ENCODE peak calls at places on chromosomes 13 and 19, in seven cellular contexts. One of them, this sample, is unnamed.

GRCh38 chr19:30870861-30871260 is 478.4 kb downstream of the TSHZ3 start:
- DNase-seq in K562: peak
- DNase-seq in GM23338: no peak
- DNase-seq in endothelial cell of umbilical vein: no peak
- DNase-seq in mammary epithelial cell: no peak
- DNase-seq in neural progenitor cell: no peak
- DNase-seq in MM.1S: no peak
- DNase-seq in this sample: no peak

GRCh38 chr13:92781965-92782364 is 444.6 kb upstream of the GPC6 start:
- DNase-seq in K562: no peak
- DNase-seq in GM23338: no peak
- DNase-seq in endothelial cell of umbilical vein: no peak
- DNase-seq in mammary epithelial cell: no peak
- DNase-seq in neural progenitor cell: no peak
- DNase-seq in MM.1S: no peak
- DNase-seq in this sample: no peak

GRCh38 chr13:63554157-63554556 is 2138.5 kb upstream of the PCDH20 start:
- DNase-seq in K562: no peak
- DNase-seq in GM23338: no peak
- DNase-seq in endothelial cell of umbilical vein: peak
- DNase-seq in mammary epithelial cell: no peak
- DNase-seq in neural progenitor cell: no peak
- DNase-seq in MM.1S: no peak
- DNase-seq in this sample: no peak

GRCh38 chr19:6038634-6039405 is 60.9 kb upstream of the RANBP3 start:
- DNase-seq in K562: no peak
- DNase-seq in GM23338: no peak
- DNase-seq in endothelial cell of umbilical vein: no peak
- DNase-seq in mammary epithelial cell: no peak
- DNase-seq in neural progenitor cell: no peak
- DNase-seq in MM.1S: no peak
- DNase-seq in this sample: no peak

GRCh38 chr19:51398096-51398704 is 7.8 kb upstream of the C19orf84 start:
- DNase-seq in K562: peak
- DNase-seq in GM23338: peak
- DNase-seq in endothelial cell of umbilical vein: peak
- DNase-seq in mammary epithelial cell: no peak
- DNase-seq in neural progenitor cell: peak
- DNase-seq in MM.1S: no peak
- DNase-seq in this sample: peak

GRCh38 chr19:38693380-38694223 is 46.2 kb downstream of the ACTN4 start:
- DNase-seq in K562: no peak
- DNase-seq in GM23338: peak
- DNase-seq in endothelial cell of umbilical vein: peak
- DNase-seq in mammary epithelial cell: peak
- DNase-seq in neural progenitor cell: peak
- DNase-seq in MM.1S: peak
- DNase-seq in this sample: peak

GRCh38 chr13:101516262-101516661 is 63.8 kb downstream of the ITGBL1 start:
- DNase-seq in K562: no peak
- DNase-seq in GM23338: no peak
- DNase-seq in endothelial cell of umbilical vein: no peak
- DNase-seq in mammary epithelial cell: no peak
- DNase-seq in neural progenitor cell: no peak
- DNase-seq in MM.1S: no peak
- DNase-seq in this sample: no peak

GRCh38 chr19:41849067-41849466 is 4.2 kb downstream of the DMRTC2 start:
- DNase-seq in K562: no peak
- DNase-seq in GM23338: no peak
- DNase-seq in endothelial cell of umbilical vein: no peak
- DNase-seq in mammary epithelial cell: no peak
- DNase-seq in neural progenitor cell: no peak
- DNase-seq in MM.1S: no peak
- DNase-seq in this sample: no peak

GRCh38 chr19:29418106-29418684 is 107.6 kb upstream of the VSTM2B start:
- DNase-seq in K562: no peak
- DNase-seq in GM23338: no peak
- DNase-seq in endothelial cell of umbilical vein: no peak
- DNase-seq in mammary epithelial cell: no peak
- DNase-seq in neural progenitor cell: peak
- DNase-seq in MM.1S: no peak
- DNase-seq in this sample: no peak

GRCh38 chr19:33767898-33768413 is 28.7 kb upstream of the KCTD15 start:
- DNase-seq in K562: peak
- DNase-seq in GM23338: peak
- DNase-seq in endothelial cell of umbilical vein: peak
- DNase-seq in mammary epithelial cell: no peak
- DNase-seq in neural progenitor cell: peak
- DNase-seq in MM.1S: peak
- DNase-seq in this sample: peak

GRCh38 chr19:54485846-54486245 is 12.8 kb upstream of the CDC42EP5 start:
- DNase-seq in K562: no peak
- DNase-seq in GM23338: no peak
- DNase-seq in endothelial cell of umbilical vein: no peak
- DNase-seq in mammary epithelial cell: no peak
- DNase-seq in neural progenitor cell: no peak
- DNase-seq in MM.1S: no peak
- DNase-seq in this sample: no peak

GRCh38 chr19:7869453-7869909 is 4.7 kb downstream of the PRR36 start:
- DNase-seq in K562: peak
- DNase-seq in GM23338: peak
- DNase-seq in endothelial cell of umbilical vein: peak
- DNase-seq in mammary epithelial cell: peak
- DNase-seq in neural progenitor cell: peak
- DNase-seq in MM.1S: peak
- DNase-seq in this sample: peak

GRCh38 chr13:49367640-49368431 is 76.0 kb downstream of the CAB39L start:
- DNase-seq in K562: no peak
- DNase-seq in GM23338: peak
- DNase-seq in endothelial cell of umbilical vein: no peak
- DNase-seq in mammary epithelial cell: no peak
- DNase-seq in neural progenitor cell: peak
- DNase-seq in MM.1S: no peak
- DNase-seq in this sample: no peak

GRCh38 chr13:87035538-87035937 is 635.6 kb upstream of the SLITRK5 start:
- DNase-seq in K562: no peak
- DNase-seq in GM23338: no peak
- DNase-seq in endothelial cell of umbilical vein: no peak
- DNase-seq in mammary epithelial cell: no peak
- DNase-seq in neural progenitor cell: no peak
- DNase-seq in MM.1S: no peak
- DNase-seq in this sample: no peak

GRCh38 chr13:97275265-97275664 is 53.1 kb downstream of the MBNL2 start:
- DNase-seq in K562: no peak
- DNase-seq in GM23338: no peak
- DNase-seq in endothelial cell of umbilical vein: peak
- DNase-seq in mammary epithelial cell: peak
- DNase-seq in neural progenitor cell: no peak
- DNase-seq in MM.1S: no peak
- DNase-seq in this sample: peak

DNA sequence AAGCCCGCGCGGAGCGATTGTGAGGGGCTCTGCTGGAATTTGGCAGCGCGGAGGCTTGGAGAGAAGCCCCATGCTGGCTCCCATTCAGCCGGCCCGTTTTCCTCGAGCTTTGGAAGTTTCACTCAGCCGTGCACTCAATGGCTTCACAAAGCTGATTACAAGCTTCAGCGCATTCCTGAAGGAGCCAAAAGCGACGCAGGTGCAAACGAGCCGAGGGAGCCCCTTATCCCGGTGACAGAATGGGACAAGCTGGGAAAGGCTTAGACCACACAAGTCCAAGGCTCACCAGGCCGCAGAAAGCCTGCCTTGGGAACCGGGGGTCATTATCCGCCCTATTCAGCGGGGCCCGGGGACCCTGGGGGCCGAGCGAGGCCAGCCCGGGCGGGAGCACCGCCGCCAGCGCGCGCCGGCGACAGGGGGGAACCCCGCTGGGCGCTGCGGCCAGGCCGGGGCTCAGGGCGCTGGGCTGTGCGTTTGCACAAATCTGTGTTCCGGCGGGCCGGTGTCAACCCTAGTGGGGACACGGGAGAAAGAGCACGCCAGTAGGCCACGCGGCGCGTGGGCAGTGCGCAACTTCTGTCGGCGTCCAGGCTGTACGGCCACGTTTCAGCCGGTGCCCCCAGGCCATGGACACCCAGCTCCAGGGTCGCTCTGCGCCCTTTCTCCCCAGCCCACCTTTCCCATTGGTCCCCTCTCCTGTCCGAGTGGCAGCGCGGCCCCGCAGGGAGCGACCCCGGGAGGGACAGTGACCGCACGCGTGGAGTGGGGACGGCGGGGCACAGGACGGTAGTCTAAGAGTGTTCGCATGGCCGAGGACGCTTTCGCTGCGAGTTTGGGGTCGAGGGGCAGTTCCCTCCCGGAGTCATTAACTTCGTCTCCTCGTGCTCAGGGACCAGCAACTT is 37.3 kb downstream of the SOX1 start:
- DNase-seq in K562: no peak
- DNase-seq in GM23338: peak
- DNase-seq in endothelial cell of umbilical vein: no peak
- DNase-seq in mammary epithelial cell: no peak
- DNase-seq in neural progenitor cell: peak
- DNase-seq in MM.1S: no peak
- DNase-seq in this sample: no peak
- TF ChIP-seq EZH2 in K562: no peak
- TF ChIP-seq EZH2 in GM23338: peak
- TF ChIP-seq EZH2 in endothelial cell of umbilical vein: peak
- TF ChIP-seq EZH2 in mammary epithelial cell: no peak
- TF ChIP-seq EZH2 in neural progenitor cell: peak
- TF ChIP-seq EZH2 in MM.1S: no peak
- TF ChIP-seq EZH2 in this sample: no peak

GRCh38 chr13:35285677-35286076 is 190.8 kb downstream of the MAB21L1 start:
- DNase-seq in K562: no peak
- DNase-seq in GM23338: peak
- DNase-seq in endothelial cell of umbilical vein: no peak
- DNase-seq in mammary epithelial cell: no peak
- DNase-seq in neural progenitor cell: no peak
- DNase-seq in MM.1S: no peak
- DNase-seq in this sample: no peak
- H2AFZ ChIP-seq in K562: no peak
- H2AFZ ChIP-seq in GM23338: no peak
- H2AFZ ChIP-seq in endothelial cell of umbilical vein: no peak
- H2AFZ ChIP-seq in mammary epithelial cell: no peak
- H2AFZ ChIP-seq in neural progenitor cell: no peak
- H2AFZ ChIP-seq in MM.1S: no peak
- H2AFZ ChIP-seq in this sample: no peak

GRCh38 chr13:99967498-99967883 is 4.1 kb downstream of the ZIC5 start:
- DNase-seq in K562: no peak
- DNase-seq in GM23338: no peak
- DNase-seq in endothelial cell of umbilical vein: no peak
- DNase-seq in mammary epithelial cell: no peak
- DNase-seq in neural progenitor cell: peak
- DNase-seq in MM.1S: no peak
- DNase-seq in this sample: no peak
- TF ChIP-seq EZH2 in K562: no peak
- TF ChIP-seq EZH2 in GM23338: no peak
- TF ChIP-seq EZH2 in endothelial cell of umbilical vein: no peak
- TF ChIP-seq EZH2 in mammary epithelial cell: no peak
- TF ChIP-seq EZH2 in neural progenitor cell: no peak
- TF ChIP-seq EZH2 in MM.1S: no peak
- TF ChIP-seq EZH2 in this sample: no peak

DNA sequence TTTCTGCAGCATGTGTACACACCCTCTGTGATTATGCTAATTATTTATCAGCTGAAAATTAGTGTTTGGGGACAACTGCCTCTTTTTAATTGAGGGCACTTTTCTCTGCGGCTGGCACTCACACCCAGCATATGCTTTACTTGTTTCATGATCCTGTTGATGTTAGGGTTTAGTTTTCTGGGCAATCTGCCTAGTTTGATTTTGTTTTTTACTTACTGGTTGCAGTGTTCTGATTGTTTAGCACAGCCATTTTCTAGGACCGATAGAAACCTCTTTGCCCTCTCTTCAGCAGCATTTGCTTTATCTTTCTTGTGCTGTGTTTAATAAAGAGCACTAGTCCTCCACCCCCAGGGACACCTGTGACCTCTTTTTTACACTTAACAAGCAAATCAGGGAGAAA is 161.6 kb downstream of the PAN3 start:
- DNase-seq in K562: no peak
- DNase-seq in GM23338: no peak
- DNase-seq in endothelial cell of umbilical vein: no peak
- DNase-seq in mammary epithelial cell: no peak
- DNase-seq in neural progenitor cell: no peak
- DNase-seq in MM.1S: no peak
- DNase-seq in this sample: peak
- H2AFZ ChIP-seq in K562: no peak
- H2AFZ ChIP-seq in GM23338: no peak
- H2AFZ ChIP-seq in endothelial cell of umbilical vein: no peak
- H2AFZ ChIP-seq in mammary epithelial cell: no peak
- H2AFZ ChIP-seq in neural progenitor cell: no peak
- H2AFZ ChIP-seq in MM.1S: no peak
- H2AFZ ChIP-seq in this sample: no peak

DNA sequence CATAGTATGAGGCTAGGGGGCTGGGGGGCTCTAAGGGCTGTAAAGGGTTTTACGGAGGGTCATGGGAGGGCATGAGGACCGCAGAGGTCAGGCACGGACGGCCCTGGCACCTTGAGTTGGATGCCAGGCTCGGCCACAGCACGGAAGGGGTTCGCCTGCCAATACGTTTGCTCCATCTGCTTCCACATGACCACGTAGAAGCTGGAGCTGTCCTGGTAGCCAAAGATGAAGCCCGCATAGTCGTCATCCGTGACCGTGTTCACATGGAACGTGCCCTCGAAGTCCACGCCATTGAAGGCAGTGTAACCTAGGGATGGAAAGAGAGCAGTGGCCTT is 6.4 kb downstream of the COMP start:
- DNase-seq in K562: no peak
- DNase-seq in GM23338: no peak
- DNase-seq in endothelial cell of umbilical vein: no peak
- DNase-seq in mammary epithelial cell: no peak
- DNase-seq in neural progenitor cell: no peak
- DNase-seq in MM.1S: no peak
- DNase-seq in this sample: peak
- TF ChIP-seq EZH2 in K562: no peak
- TF ChIP-seq EZH2 in GM23338: no peak
- TF ChIP-seq EZH2 in endothelial cell of umbilical vein: no peak
- TF ChIP-seq EZH2 in mammary epithelial cell: no peak
- TF ChIP-seq EZH2 in neural progenitor cell: no peak
- TF ChIP-seq EZH2 in MM.1S: no peak
- TF ChIP-seq EZH2 in this sample: no peak

GRCh38 chr19:12733907-12734214 is 623 bp downstream of the TRIR start:
- DNase-seq in K562: no peak
- DNase-seq in GM23338: no peak
- DNase-seq in endothelial cell of umbilical vein: no peak
- DNase-seq in mammary epithelial cell: no peak
- DNase-seq in neural progenitor cell: no peak
- DNase-seq in MM.1S: no peak
- DNase-seq in this sample: no peak
- H2AFZ ChIP-seq in K562: no peak
- H2AFZ ChIP-seq in GM23338: no peak
- H2AFZ ChIP-seq in endothelial cell of umbilical vein: no peak
- H2AFZ ChIP-seq in mammary epithelial cell: peak
- H2AFZ ChIP-seq in neural progenitor cell: no peak
- H2AFZ ChIP-seq in MM.1S: peak
- H2AFZ ChIP-seq in this sample: no peak

GRCh38 chr19:15995536-15995935 is 46.7 kb downstream of the OR10H4 start:
- DNase-seq in K562: no peak
- DNase-seq in GM23338: no peak
- DNase-seq in endothelial cell of umbilical vein: no peak
- DNase-seq in mammary epithelial cell: no peak
- DNase-seq in neural progenitor cell: no peak
- DNase-seq in MM.1S: no peak
- DNase-seq in this sample: no peak
- TF ChIP-seq EZH2 in K562: no peak
- TF ChIP-seq EZH2 in GM23338: no peak
- TF ChIP-seq EZH2 in endothelial cell of umbilical vein: no peak
- TF ChIP-seq EZH2 in mammary epithelial cell: no peak
- TF ChIP-seq EZH2 in neural progenitor cell: no peak
- TF ChIP-seq EZH2 in MM.1S: no peak
- TF ChIP-seq EZH2 in this sample: no peak